ENCODE peak calls at places on chromosomes 12 and 14, in five cellular contexts. R, E, Z, F and P are unnamed samples.

GRCh38 chr14:90682615-90683014 is 133.6 kb downstream of the TTC7B start:
- DNase-seq in R (no peak), E (no peak), Z (no peak), F (no peak), P (no peak)

GRCh38 chr12:125136702-125137101 is 71.5 kb downstream of the AACS start:
- DNase-seq in R (no peak), E (no peak), Z (no peak), F (no peak), P (no peak)

GRCh38 chr12:108307006-108307405 is 32.1 kb downstream of the CMKLR1 start:
- DNase-seq in R (no peak), E (no peak), Z (peak), F (peak), P (peak)

GRCh38 chr12:22083167-22083566 is 37.1 kb downstream of the CMAS start:
- DNase-seq in R (no peak), E (no peak), Z (peak), F (peak), P (no peak)

GRCh38 chr14:91244501-91244901 is at the start of gene GPR68:
- DNase-seq in R (no peak), E (no peak), Z (peak), F (peak), P (no peak)

GRCh38 chr12:96194901-96195844 is 998 bp downstream of the ELK3 start:
- DNase-seq in R (peak), E (no peak), Z (peak), F (peak), P (no peak)

GRCh38 chr12:58803893-58804292 is 116.4 kb downstream of the LRIG3 start:
- DNase-seq in R (no peak), E (no peak), Z (peak), F (peak), P (peak)

GRCh38 chr14:103748539-103748867 is 32.9 kb downstream of the ZFYVE21 start:
- DNase-seq in R (no peak), E (no peak), Z (no peak), F (no peak), P (no peak)

GRCh38 chr12:16618256-16618655 is 12.3 kb upstream of the LMO3 start:
- DNase-seq in R (no peak), E (no peak), Z (no peak), F (no peak), P (no peak)

GRCh38 chr12:101957251-101957650 is 79.9 kb downstream of the DRAM1 start:
- DNase-seq in R (no peak), E (no peak), Z (peak), F (no peak), P (no peak)

GRCh38 chr12:54217774-54218221 is 29.0 kb upstream of the SMUG1 start:
- DNase-seq in R (no peak), E (peak), Z (no peak), F (no peak), P (no peak)